ENCODE peak calls at places on chromosomes 16 and 17, in six cellular contexts. U is astrocyte of the cerebellum, F is cardiac muscle cell, I is psoas muscle, T is transverse colon, X is esophagus squamous epithelium. W is an unnamed sample.

GRCh38 chr17:68512967-68513474 is 791 bp downstream of the PRKAR1A start:
- DNase-seq in U (no peak), F (peak; percentile 36), I (peak; percentile 41), T (peak; percentile 24), X (no peak), W (peak; percentile 9)

GRCh38 chr17:79933863-79934652 is 94.8 kb upstream of the CBX4 start:
- DNase-seq in U (no peak), F (no peak), I (peak; percentile 56), T (peak; percentile 73), X (no peak), W (peak; percentile 73)

GRCh38 chr16:86668136-86668535 is 89.8 kb downstream of the FOXL1 start:
- DNase-seq in U (no peak), F (peak; percentile 40), I (no peak), T (no peak), X (no peak), W (peak; percentile 65)

GRCh38 chr17:20926532-20926931 is 116.3 kb downstream of the USP22 start:
- DNase-seq in U (no peak), F (no peak), I (no peak), T (no peak), X (no peak), W (no peak)

GRCh38 chr17:15083225-15083624 is 181.9 kb downstream of the PMP22 start:
- DNase-seq in U (no peak), F (no peak), I (no peak), T (no peak), X (no peak), W (no peak)

GRCh38 chr16:78133919-78134318 is 34.5 kb downstream of the WWOX start:
- DNase-seq in U (no peak), F (no peak), I (no peak), T (no peak), X (no peak), W (no peak)

GRCh38 chr17:45031231-45032149 is 19.9 kb downstream of the DCAKD start:
- DNase-seq in U (no peak), F (no peak), I (no peak), T (no peak), X (no peak), W (no peak)

GRCh38 chr17:40901981-40902862 is 17.2 kb upstream of the KRT20 start:
- DNase-seq in U (no peak), F (no peak), I (no peak), T (peak; percentile 73), X (no peak), W (peak; percentile 41)

GRCh38 chr16:14629919-14630619 is at the start of gene PARN:
- DNase-seq in U (peak; percentile 87), F (peak; percentile 97), I (peak; percentile 96), T (peak; percentile 98), X (peak; percentile 74), W (peak; percentile 96)

GRCh38 chr17:14791221-14791620 is 473.9 kb downstream of the PMP22 start:
- DNase-seq in U (no peak), F (no peak), I (no peak), T (no peak), X (no peak), W (no peak)

GRCh38 chr16:70737377-70738082 is 51.7 kb upstream of the MTSS2 start:
- DNase-seq in U (peak; percentile 94), F (peak; percentile 47), I (peak; percentile 83), T (peak; percentile 77), X (no peak), W (peak; percentile 39)

GRCh38 chr16:90057738-90058173 is 19.4 kb downstream of the PRDM7 start:
- DNase-seq in U (no peak), F (no peak), I (no peak), T (no peak), X (no peak), W (no peak)

GRCh38 chr17:29005936-29006438 is at the start of gene SEZ6:
- DNase-seq in U (peak; percentile 8), F (peak; percentile 92), I (peak; percentile 77), T (peak; percentile 37), X (no peak), W (peak; percentile 80)

GRCh38 chr16:74623846-74624245 is 16.9 kb upstream of the GLG1 start:
- DNase-seq in U (no peak), F (no peak), I (no peak), T (no peak), X (no peak), W (no peak)

GRCh38 chr16:49542391-49542891 is 168.8 kb downstream of the C16orf78 start:
- DNase-seq in U (no peak), F (no peak), I (peak; percentile 74), T (no peak), X (no peak), W (no peak)

GRCh38 chr16:70579248-70579647 is 55.6 kb downstream of the SF3B3 start:
- DNase-seq in U (no peak), F (no peak), I (no peak), T (no peak), X (no peak), W (no peak)

GRCh38 chr17:77563439-77564102 is 394.9 kb upstream of the TNRC6C start:
- DNase-seq in U (no peak), F (no peak), I (no peak), T (no peak), X (no peak), W (no peak)

GRCh38 chr17:61496957-61497653 is 44.9 kb downstream of the TBX4 start:
- DNase-seq in U (no peak), F (no peak), I (no peak), T (no peak), X (no peak), W (no peak)

GRCh38 chr17:47878203-47879027 is 17.6 kb upstream of the SP2 start:
- DNase-seq in U (no peak), F (no peak), I (no peak), T (no peak), X (no peak), W (no peak)

GRCh38 chr17:39831588-39831987 is 32.5 kb downstream of the IKZF3 start:
- DNase-seq in U (no peak), F (no peak), I (no peak), T (no peak), X (no peak), W (no peak)

GRCh38 chr17:50689956-50690886 is 17.5 kb downstream of the ANKRD40 start:
- DNase-seq in U (no peak), F (no peak), I (no peak), T (no peak), X (no peak), W (no peak)

GRCh38 chr17:15516150-15516549 is 47.1 kb downstream of the TVP23C start:
- DNase-seq in U (no peak), F (no peak), I (no peak), T (no peak), X (no peak), W (no peak)

GRCh38 chr17:19271751-19272357 is 34.7 kb downstream of the EPN2 start:
- DNase-seq in U (no peak), F (no peak), I (no peak), T (no peak), X (no peak), W (no peak)

GRCh38 chr16:11161439-11161838 is 94.6 kb downstream of the SOCS1 start:
- DNase-seq in U (no peak), F (no peak), I (no peak), T (no peak), X (no peak), W (no peak)

GRCh38 chr16:67409631-67410030 is 6.6 kb downstream of the ZDHHC1 start:
- DNase-seq in U (no peak), F (no peak), I (no peak), T (no peak), X (no peak), W (no peak)

GRCh38 chr17:6627019-6627418 is 13.5 kb downstream of the KIAA0753 start:
- DNase-seq in U (no peak), F (no peak), I (no peak), T (no peak), X (no peak), W (no peak)

GRCh38 chr17:55144518-55144917 is 120.2 kb upstream of the HLF start:
- DNase-seq in U (no peak), F (no peak), I (no peak), T (no peak), X (no peak), W (no peak)

GRCh38 chr17:8359769-8360168 is 16.7 kb downstream of the KRABD2 start:
- DNase-seq in U (no peak), F (no peak), I (no peak), T (no peak), X (no peak), W (peak; percentile 63)

DNA sequence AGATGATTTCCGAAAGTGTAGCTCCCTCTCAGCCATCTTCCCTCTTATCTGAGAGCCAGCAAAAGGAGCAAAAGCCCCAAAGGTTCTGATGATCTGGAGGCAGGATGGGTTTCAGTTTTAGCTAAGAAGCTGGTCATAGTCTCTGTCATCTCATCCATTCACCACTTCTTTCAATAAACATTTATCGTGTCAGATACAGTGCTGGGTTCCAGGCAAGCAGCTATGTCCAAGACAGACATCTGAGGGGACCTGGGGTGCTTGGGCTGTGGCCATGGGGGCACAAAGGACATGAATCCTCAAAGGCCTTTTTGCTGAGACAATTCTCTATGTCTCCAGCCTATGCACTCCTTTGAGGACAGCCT is 1.0 kb upstream of the ETV4 start:
- DNase-seq in U (no peak), F (no peak), I (no peak), T (no peak), X (no peak), W (no peak)
- H3K4me3 ChIP-seq in U (no peak overlapping the region), F (no peak overlapping the region), I (no peak overlapping the region), T (no peak overlapping the region), X (no peak overlapping the region), W (no peak overlapping the region)

DNA sequence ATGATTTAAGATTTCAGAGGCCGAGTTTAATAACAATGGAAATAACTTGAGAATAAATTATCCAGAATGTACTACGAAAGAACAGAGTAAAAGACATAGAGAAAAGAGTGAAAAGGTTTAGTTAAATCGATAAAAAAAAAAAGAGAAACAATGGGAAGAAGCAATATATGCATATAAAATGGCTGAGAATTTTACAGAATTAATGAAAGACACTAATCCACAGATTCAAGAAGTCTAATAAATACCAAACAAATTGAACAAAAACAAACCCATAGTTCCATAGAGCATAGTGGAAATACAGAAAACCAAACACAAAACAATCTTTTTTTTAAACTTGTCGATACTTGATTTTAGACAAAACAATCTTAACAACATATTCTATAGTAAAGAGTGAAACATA is 1.7 kb downstream of the PSME3IP1 start:
- DNase-seq in U (no peak), F (no peak), I (no peak), T (no peak), X (no peak), W (no peak)
- H3K4me3 ChIP-seq in U (no peak overlapping the region), F (no peak overlapping the region), I (no peak overlapping the region), T (no peak overlapping the region), X (no peak overlapping the region), W (no peak overlapping the region)

GRCh38 chr16:981695-982151 is at the start of gene SOX8:
- DNase-seq in U (no peak), F (peak; percentile 82), I (no peak), T (no peak), X (no peak), W (no peak)
- H3K4me3 ChIP-seq in U (peak within 1 kb of the TSS; percentile 7), F (peak within 1 kb of the TSS; percentile 46), I (peak within 1 kb of the TSS; percentile 61), T (peak within 1 kb of the TSS; percentile 29), X (peak within 1 kb of the TSS; percentile 56), W (peak within 1 kb of the TSS; percentile 48)

DNA sequence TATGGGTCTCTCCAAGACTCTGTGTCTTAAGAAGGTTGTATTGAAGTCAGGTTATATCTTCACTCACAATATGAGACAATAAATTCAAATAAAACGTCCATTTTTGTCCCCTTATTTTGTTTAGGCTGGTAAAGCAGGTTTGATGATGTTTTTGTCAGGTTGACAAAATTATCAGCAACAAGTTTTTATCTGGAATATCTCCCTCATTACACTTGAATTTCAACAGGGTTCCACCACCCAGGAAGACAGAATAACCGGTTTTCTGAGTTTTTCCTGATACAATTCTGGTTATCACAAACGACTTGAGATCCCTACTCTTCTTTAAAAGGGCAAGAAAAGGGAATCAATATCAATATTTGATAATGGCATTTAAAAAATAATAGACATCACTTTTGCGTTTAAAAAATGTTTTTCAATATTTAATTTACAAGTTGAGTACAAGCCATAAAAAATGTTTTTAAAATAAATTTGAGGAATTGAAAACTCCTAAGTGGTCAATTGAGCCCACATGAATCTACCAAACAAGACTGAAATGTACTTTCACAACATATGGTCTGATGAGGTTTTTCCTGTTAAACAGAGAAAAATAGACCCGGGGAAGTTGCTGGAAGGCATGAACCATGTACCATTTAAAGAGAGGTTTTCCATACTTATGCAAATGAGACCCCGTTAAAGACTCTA is 1.4 kb upstream of the ATP6V0A1 start:
- DNase-seq in U (no peak), F (no peak), I (no peak), T (no peak), X (no peak), W (no peak)
- H3K4me3 ChIP-seq in U (no peak overlapping the region), F (no peak overlapping the region), I (peak overlapping the region; percentile 24), T (no peak overlapping the region), X (no peak overlapping the region), W (no peak overlapping the region)